ENCODE peak calls at places on chromosomes 6 and 20, in seven cellular contexts. I is activated CD4-positive, alpha-beta T cell treated with anti-CD3 and anti-CD28 coated beads for 24 hours; M is A673; J is GM04503; S is EL; L is NCI-H524 treated with DMSO at 0.1 percent for 48 hours; D is GM23338. E is an unnamed sample.
A peak's percentile ranks its signal among the peaks of the same experiment; 100 is the strongest.

GRCh38 chr6:33425668-33426577 is 6.1 kb downstream of the SYNGAP1 start:
- DNase-seq in I (peak; percentile 74), M (peak; percentile 93), J (no peak), S (peak; percentile 88), L (no peak), D (peak; percentile 91), E (peak; percentile 60)

GRCh38 chr6:146111864-146112263 is 83.0 kb downstream of the GRM1 start:
- DNase-seq in I (no peak), M (no peak), J (no peak), S (no peak), L (no peak), D (peak; percentile 10), E (no peak)

GRCh38 chr20:63465380-63466249 is 6.8 kb downstream of the KCNQ2 start:
- DNase-seq in I (no peak), M (no peak), J (no peak), S (no peak), L (no peak), D (no peak), E (no peak)

GRCh38 chr6:84007871-84008270 is 25.7 kb upstream of the MRAP2 start:
- DNase-seq in I (no peak), M (no peak), J (no peak), S (no peak), L (no peak), D (no peak), E (no peak)

GRCh38 chr6:16978686-16979085 is 123.2 kb upstream of the STMND1 start:
- DNase-seq in I (no peak), M (no peak), J (no peak), S (no peak), L (no peak), D (no peak), E (no peak)

GRCh38 chr6:159038914-159039884 is 5.6 kb downstream of the TAGAP start:
- DNase-seq in I (no peak), M (no peak), J (peak; percentile 35), S (peak; percentile 66), L (no peak), D (no peak), E (no peak)

GRCh38 chr20:53834749-53835148 is 235.6 kb downstream of the BCAS1 start:
- DNase-seq in I (no peak), M (no peak), J (no peak), S (no peak), L (no peak), D (no peak), E (no peak)

GRCh38 chr20:50388733-50389436 is 121.3 kb upstream of the PTPN1 start:
- DNase-seq in I (no peak), M (no peak), J (no peak), S (no peak), L (no peak), D (no peak), E (no peak)

GRCh38 chr6:107585815-107586435 is 96.0 kb downstream of the SOBP start:
- DNase-seq in I (no peak), M (peak; percentile 56), J (no peak), S (no peak), L (peak; percentile 93), D (peak; percentile 43), E (no peak)

GRCh38 chr6:16238658-16239089 is 287 bp downstream of the GMPR start:
- DNase-seq in I (no peak), M (no peak), J (no peak), S (no peak), L (no peak), D (peak; percentile 60), E (no peak)

GRCh38 chr20:36830791-36831691 is 44.9 kb upstream of the TLDC2 start:
- DNase-seq in I (no peak), M (no peak), J (peak; percentile 41), S (peak; percentile 84), L (no peak), D (peak; percentile 41), E (no peak)

GRCh38 chr20:63742381-63743024 is 2.9 kb downstream of the SLC2A4RG start:
- DNase-seq in I (no peak), M (no peak), J (no peak), S (no peak), L (no peak), D (no peak), E (no peak)

GRCh38 chr6:124994648-124995047 is 32.4 kb downstream of the RNF217 start:
- DNase-seq in I (no peak), M (no peak), J (no peak), S (no peak), L (no peak), D (no peak), E (no peak)

GRCh38 chr6:39769012-39769411 is 23.2 kb upstream of the DAAM2 start:
- DNase-seq in I (no peak), M (no peak), J (no peak), S (no peak), L (no peak), D (no peak), E (no peak)

GRCh38 chr20:51880188-51880587 is 77.9 kb upstream of the SALL4 start:
- DNase-seq in I (no peak), M (no peak), J (no peak), S (no peak), L (no peak), D (no peak), E (no peak)

GRCh38 chr20:20440473-20440872 is 72.6 kb downstream of the INSM1 start:
- DNase-seq in I (no peak), M (no peak), J (no peak), S (no peak), L (no peak), D (no peak), E (peak; percentile 35)

GRCh38 chr20:33719277-33719988 is 677 bp downstream of the PXMP4 start:
- DNase-seq in I (no peak), M (no peak), J (no peak), S (peak; percentile 4), L (no peak), D (no peak), E (no peak)

E was measured in DMS 273 treated with DMSO at 0.1 percent for 48 hours.